ENCODE peak calls at places on chromosomes 5 and 9, in four cellular contexts. D is Karpas-422, Q is PC-3, M is fibroblast of lung. U is an unnamed sample.
A peak's percentile ranks its signal among the peaks of the same experiment; 100 is the strongest.

GRCh38 chr5:31186672-31187267 is 6.7 kb upstream of the CDH6 start:
- DNase-seq in D (peak; percentile 68), M (peak; percentile 50), Q (peak; percentile 59), U (no peak)

GRCh38 chr9:108552459-108553040 is 303.2 kb downstream of the ACTL7B start:
- DNase-seq in D (no peak), Q (peak; percentile 81), M (no peak), U (no peak)

GRCh38 chr9:76808636-76809035 is 44.4 kb downstream of the PCA3 start:
- DNase-seq in M (no peak), Q (peak; percentile 7), D (no peak), U (no peak)

GRCh38 chr9:125541840-125542243 is 165.2 kb downstream of the MAPKAP1 start:
- DNase-seq in Q (no peak), M (no peak), D (no peak), U (no peak)

GRCh38 chr5:39780341-39780740 is 355.6 kb upstream of the DAB2 start:
- DNase-seq in Q (peak; percentile 15), M (peak; percentile 72), D (no peak), U (peak; percentile 5)

GRCh38 chr5:35665066-35665465 is 47.4 kb downstream of the SPEF2 start:
- DNase-seq in D (no peak), Q (no peak), M (no peak), U (no peak)

GRCh38 chr9:121650220-121651013 is 1.0 kb upstream of the DAB2IP start:
- DNase-seq in M (peak; percentile 55), D (no peak), Q (peak; percentile 53), U (peak; percentile 72)

GRCh38 chr5:113719549-113719948 is 206.1 kb downstream of the YTHDC2 start:
- DNase-seq in M (no peak), Q (no peak), D (no peak), U (no peak)

GRCh38 chr5:36502608-36503007 is 103.8 kb upstream of the SLC1A3 start:
- DNase-seq in M (peak; percentile 85), D (no peak), Q (peak; percentile 96), U (no peak)

GRCh38 chr5:116534988-116535387 is 39.6 kb downstream of the SEMA6A start:
- DNase-seq in Q (no peak), M (no peak), D (no peak), U (no peak)

GRCh38 chr5:55176176-55176818 is 3.3 kb upstream of the CDC20B start:
- DNase-seq in Q (peak; percentile 73), D (peak; percentile 50), M (peak; percentile 14), U (no peak)

GRCh38 chr9:72315089-72315509 is 49.9 kb downstream of the ZFAND5 start:
- DNase-seq in Q (peak; percentile 42), M (peak; percentile 89), D (no peak), U (no peak)

GRCh38 chr5:55933377-55934116 is 61.2 kb downstream of the IL6ST start:
- DNase-seq in D (no peak), M (no peak), Q (no peak), U (no peak)

GRCh38 chr5:111072949-111073682 is 1.6 kb downstream of the TSLP start:
- DNase-seq in D (no peak), M (no peak), Q (no peak), U (no peak)

GRCh38 chr9:113991714-113992113 is 86.4 kb downstream of the AMBP start:
- DNase-seq in Q (no peak), M (no peak), D (no peak), U (no peak)

GRCh38 chr5:27158775-27159174 is 120.4 kb upstream of the CDH9 start:
- DNase-seq in Q (no peak), M (no peak), D (no peak), U (no peak)

GRCh38 chr5:132836852-132837251 is 6.4 kb upstream of the SHROOM1 start:
- DNase-seq in Q (no peak), D (no peak), M (no peak), U (no peak)

GRCh38 chr5:14321936-14322335 is 178.8 kb downstream of the TRIO start:
- DNase-seq in M (no peak), Q (no peak), D (no peak), U (no peak)

GRCh38 chr5:117488976-117489500 is 914.4 kb upstream of the SEMA6A start:
- DNase-seq in M (no peak), D (no peak), Q (no peak), U (no peak)

GRCh38 chr5:83551826-83552225 is 80.3 kb downstream of the VCAN start:
- DNase-seq in Q (peak; percentile 37), D (no peak), M (peak; percentile 91), U (no peak)

GRCh38 chr5:133664422-133664821 is 52.1 kb upstream of the FSTL4 start:
- DNase-seq in D (no peak), Q (peak; percentile 94), M (no peak), U (no peak)

GRCh38 chr9:128203024-128203841 is at the start of gene DNM1:
- DNase-seq in M (peak; percentile 55), D (peak; percentile 85), Q (peak; percentile 72), U (no peak)

GRCh38 chr5:143446535-143447226 is 43.2 kb upstream of the NR3C1 start:
- DNase-seq in M (no peak), Q (no peak), D (peak; percentile 52), U (no peak)

GRCh38 chr5:93800988-93801811 is 59.8 kb upstream of the POU5F2 start:
- DNase-seq in M (peak; percentile 81), D (peak; percentile 78), Q (peak; percentile 90), U (peak; percentile 31)

GRCh38 chr9:121286973-121287721 is 19.2 kb downstream of the GSN start:
- DNase-seq in Q (peak; percentile 96), M (peak; percentile 97), D (peak; percentile 56), U (no peak)

GRCh38 chr5:164422400-164422799 is 917.0 kb downstream of the MAT2B start:
- DNase-seq in D (no peak), Q (no peak), M (peak; percentile 70), U (peak; percentile 43)

GRCh38 chr9:2610985-2611384 is 10.6 kb upstream of the VLDLR start:
- DNase-seq in D (no peak), M (no peak), Q (no peak), U (no peak)

GRCh38 chr9:12274577-12274976 is 418.6 kb upstream of the TYRP1 start:
- DNase-seq in Q (no peak), D (no peak), M (peak; percentile 0), U (no peak)

GRCh38 chr5:37850128-37850865 is 10.5 kb upstream of the GDNF start:
- DNase-seq in Q (no peak), D (peak; percentile 64), M (peak; percentile 15), U (no peak)

GRCh38 chr5:149126898-149127297 is 14.4 kb upstream of the ABLIM3 start:
- DNase-seq in Q (peak; percentile 34), D (no peak), M (no peak), U (no peak)

GRCh38 chr5:72388652-72389051 is 68.5 kb downstream of the PTCD2 start:
- DNase-seq in M (no peak), D (no peak), Q (no peak), U (no peak)

GRCh38 chr5:81779125-81779934 is 28.4 kb upstream of the SSBP2 start:
- DNase-seq in D (peak; percentile 63), M (peak; percentile 63), Q (peak; percentile 15), U (no peak)

GRCh38 chr5:19986036-19986619 is 1.9 kb downstream of the CDH18 start:
- DNase-seq in D (no peak), Q (no peak), M (peak; percentile 73), U (no peak)

DNA sequence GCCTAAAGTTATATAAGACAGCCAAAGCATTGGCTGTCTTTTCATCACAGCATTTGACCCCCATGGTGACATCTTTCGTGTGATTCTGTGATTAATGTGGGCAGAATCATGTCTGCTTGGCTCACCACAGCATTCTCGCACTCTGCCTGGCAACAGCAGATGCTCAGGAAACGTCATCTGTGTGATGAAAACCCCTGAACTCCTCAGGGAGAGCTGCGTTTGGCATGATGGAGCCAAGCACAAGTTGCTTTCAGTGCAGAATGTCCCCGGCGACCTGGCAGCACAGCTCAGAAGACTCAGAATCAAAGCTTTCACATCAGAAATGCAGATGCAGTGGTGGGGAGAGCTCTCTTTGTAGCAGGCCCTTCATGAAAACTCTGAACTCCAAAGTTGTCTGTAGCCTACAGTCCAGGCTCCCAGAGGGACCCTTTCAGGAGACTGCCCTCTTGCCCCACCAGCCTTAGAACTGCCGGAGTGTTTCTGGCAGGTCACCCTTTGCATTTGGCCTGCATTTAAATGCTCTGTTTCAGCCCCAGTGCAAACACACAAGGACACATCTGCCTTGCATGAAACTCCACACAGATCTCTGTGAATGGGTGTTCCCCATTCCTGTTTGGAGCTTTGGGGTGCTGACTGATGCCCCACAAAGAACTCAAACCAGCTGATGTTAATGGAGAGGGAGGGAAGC is 155.6 kb upstream of the PANK3 start:
- DNase-seq in D (no peak), M (peak; percentile 12), Q (no peak), U (no peak)
- H3K36me3 ChIP-seq in D (no peaks in the 10 kb centered on the region), M (no peaks in the 10 kb centered on the region), Q (no peaks in the 10 kb centered on the region), U (no peaks in the 10 kb centered on the region)

DNA sequence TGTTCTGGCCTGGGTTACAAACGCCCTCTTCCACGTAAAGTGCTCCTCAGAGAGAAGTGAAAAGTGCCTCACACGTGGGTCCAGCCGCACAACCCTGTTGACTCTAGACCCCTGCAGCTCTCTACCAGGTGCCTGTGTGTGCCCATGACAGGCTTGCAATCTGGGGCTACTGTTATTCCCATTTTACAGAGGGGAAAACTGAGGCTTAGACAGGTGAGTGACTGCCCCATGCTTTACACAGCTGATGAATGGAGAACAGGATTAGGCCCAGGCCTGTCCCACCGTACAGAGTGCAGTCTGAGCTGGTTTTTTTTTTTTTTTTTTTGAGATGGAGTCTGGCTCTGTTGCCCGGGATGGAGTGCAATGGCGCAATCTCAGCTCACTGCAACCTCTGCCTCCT is 6.2 kb upstream of the INPP5E start:
- DNase-seq in Q (no peak), M (no peak), D (no peak), U (no peak)
- H3K36me3 ChIP-seq in Q (peaks cover 8% of the 10 kb centered on the region), M (peaks cover 37% of the 10 kb centered on the region), D (peaks cover 3% of the 10 kb centered on the region), U (peaks cover 44% of the 10 kb centered on the region)

GRCh38 chr5:172450861-172451695 is 3.2 kb downstream of the SH3PXD2B start:
- DNase-seq in Q (peak; percentile 35), D (peak; percentile 73), M (peak; percentile 58), U (no peak)
- H3K36me3 ChIP-seq in Q (no peaks in the 10 kb centered on the region), D (no peaks in the 10 kb centered on the region), M (no peaks in the 10 kb centered on the region), U (no peaks in the 10 kb centered on the region)

DNA sequence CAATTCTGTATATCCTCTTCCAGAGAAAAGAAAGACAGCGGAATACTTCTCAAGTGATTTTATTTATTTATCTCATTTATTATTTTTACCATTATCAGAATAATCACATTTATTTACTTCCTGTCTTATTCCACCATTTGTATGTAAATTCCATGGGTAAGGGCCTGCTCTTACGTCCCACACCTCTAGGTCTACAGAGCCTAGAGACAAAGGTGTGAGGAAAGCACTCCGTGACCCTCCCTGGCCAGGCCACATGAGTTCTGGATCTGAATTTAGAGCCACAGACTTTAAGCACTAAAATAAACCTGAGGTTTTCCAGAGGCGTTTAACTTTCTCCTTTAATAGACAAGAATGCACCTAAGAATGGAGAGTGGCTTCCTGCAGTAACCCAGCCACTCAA is 85.3 kb upstream of the CTSV start:
- DNase-seq in Q (no peak), M (no peak), D (no peak), U (no peak)
- H3K36me3 ChIP-seq in Q (no peaks in the 10 kb centered on the region), M (no peaks in the 10 kb centered on the region), D (no peaks in the 10 kb centered on the region), U (peaks cover 11% of the 10 kb centered on the region)

DNA sequence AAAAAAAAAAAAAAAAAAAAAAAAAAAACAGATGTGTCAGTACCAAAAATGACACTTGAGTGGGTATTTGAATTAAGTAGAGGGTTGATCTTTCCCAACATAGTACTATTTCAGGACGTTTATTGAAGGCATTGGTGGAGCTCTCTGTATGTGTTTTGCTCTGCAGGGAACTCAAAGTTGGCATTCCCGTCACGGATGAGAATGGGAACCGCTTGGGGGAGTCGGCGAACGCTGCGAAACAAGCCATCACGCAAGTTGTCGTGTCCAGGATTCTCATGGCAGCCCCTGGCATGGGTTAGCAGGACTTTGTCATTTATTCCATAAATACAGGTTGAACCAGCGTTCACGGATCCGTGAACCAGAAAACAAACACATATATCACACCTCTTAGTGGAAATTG is 34.9 kb downstream of the SFXN1 start:
- DNase-seq in Q (no peak), D (no peak), M (no peak), U (no peak)
- H3K36me3 ChIP-seq in Q (peaks cover 34% of the 10 kb centered on the region), D (peaks cover 83% of the 10 kb centered on the region), M (peaks cover 23% of the 10 kb centered on the region), U (peaks cover 16% of the 10 kb centered on the region)

GRCh38 chr5:160305319-160305718 is 7.0 kb downstream of the CCNJL start:
- DNase-seq in D (no peak), Q (no peak), M (no peak), U (no peak)
- H3K36me3 ChIP-seq in D (no peaks in the 10 kb centered on the region), Q (no peaks in the 10 kb centered on the region), M (no peaks in the 10 kb centered on the region), U (peaks cover 20% of the 10 kb centered on the region)